ENCODE peak calls at places on chromosomes 11 and 22, in six cellular contexts. S is HCT116, F is A549, A is SK-N-SH, W is GM12878, U is GM23338. N is an unnamed sample.

GRCh38 chr11:108906826-108907225 is 242.0 kb downstream of the DDX10 start:
- DNase-seq in S (no peak), A (no peak), W (no peak), U (no peak), F (no peak), N (no peak)

GRCh38 chr22:30541979-30542810 is 4.3 kb downstream of the SEC14L6 start:
- DNase-seq in W (no peak), F (no peak), S (no peak), U (peak; percentile 82), A (no peak), N (no peak)

GRCh38 chr22:17563936-17564391 is 666 bp downstream of the SLC25A18 start:
- DNase-seq in U (no peak), S (no peak), W (no peak), F (no peak), A (no peak), N (no peak)

GRCh38 chr22:38924197-38924952 is 33.0 kb upstream of the APOBEC3A start:
- DNase-seq in W (no peak), A (no peak), F (peak; percentile 75), U (no peak), S (peak; percentile 80), N (peak; percentile 55)

GRCh38 chr11:68498313-68498712 is 37.8 kb downstream of the PPP6R3 start:
- DNase-seq in S (no peak), A (no peak), U (no peak), W (no peak), F (no peak), N (no peak)

GRCh38 chr11:726278-726915 is 20.4 kb downstream of the EPS8L2 start:
- DNase-seq in U (peak; percentile 69), W (no peak), F (no peak), S (no peak), A (peak; percentile 71), N (no peak)

GRCh38 chr11:8315463-8315862 is 51.8 kb upstream of the LMO1 start:
- DNase-seq in S (no peak), W (no peak), F (no peak), A (peak; percentile 60), U (no peak), N (no peak)

GRCh38 chr22:20672732-20673131 is 101.2 kb upstream of the SERPIND1 start:
- DNase-seq in W (no peak), A (no peak), F (no peak), U (no peak), S (no peak), N (no peak)

GRCh38 chr22:17724241-17724640 is 50.0 kb downstream of the BID start:
- DNase-seq in U (no peak), W (no peak), F (no peak), S (no peak), A (no peak), N (no peak)

GRCh38 chr11:64851831-64852337 is 7.4 kb upstream of the CDC42BPG start:
- DNase-seq in U (no peak), W (no peak), F (no peak), S (no peak), A (no peak), N (no peak)

GRCh38 chr11:114316980-114317675 is 20.9 kb downstream of the NNMT start:
- DNase-seq in S (no peak), W (no peak), A (no peak), U (no peak), F (no peak), N (no peak)

GRCh38 chr11:5550440-5551095 is 2.2 kb upstream of the OR52H1 start:
- DNase-seq in F (peak; percentile 21), S (peak; percentile 54), U (no peak), A (no peak), W (peak; percentile 8), N (peak; percentile 54)

GRCh38 chr11:86360775-86361395 is 13.8 kb upstream of the CCDC81 start:
- DNase-seq in U (peak; percentile 70), A (no peak), S (peak; percentile 23), W (no peak), F (peak; percentile 61), N (peak; percentile 18)

GRCh38 chr11:126149759-126150236 is 61.7 kb downstream of the RPUSD4 start:
- DNase-seq in W (no peak), S (no peak), F (no peak), U (no peak), A (no peak), N (no peak)

GRCh38 chr22:48743601-48744282 is 1083.9 kb downstream of the BRD1 start:
- DNase-seq in S (no peak), F (no peak), A (no peak), W (no peak), U (no peak), N (no peak)

GRCh38 chr11:114229062-114229450 is 67.1 kb upstream of the NNMT start:
- DNase-seq in W (no peak), F (no peak), A (peak; percentile 61), U (no peak), S (no peak), N (no peak)

GRCh38 chr11:114775849-114776621 is 97.7 kb downstream of the NXPE2 start:
- DNase-seq in W (no peak), U (no peak), F (no peak), A (peak; percentile 57), S (no peak), N (no peak)

GRCh38 chr11:100925935-100926334 is 203.7 kb downstream of the PGR start:
- DNase-seq in S (peak; percentile 57), F (peak; percentile 41), W (peak; percentile 61), U (no peak), A (no peak), N (no peak)

GRCh38 chr11:128484172-128484571 is 103.2 kb downstream of the ETS1 start:
- DNase-seq in W (no peak), U (peak; percentile 40), S (no peak), F (peak; percentile 55), A (no peak), N (no peak)

GRCh38 chr11:117805048-117805447 is 8.0 kb upstream of the DSCAML1 start:
- DNase-seq in F (no peak), S (no peak), U (no peak), A (no peak), W (no peak), N (no peak)

GRCh38 chr11:126594921-126595367 is 239.5 kb downstream of the ST3GAL4 start:
- DNase-seq in F (no peak), W (no peak), S (no peak), U (no peak), A (no peak), N (no peak)

GRCh38 chr11:93651052-93651451 is 10.4 kb upstream of the CEP295 start:
- DNase-seq in A (no peak), F (no peak), U (no peak), W (no peak), S (no peak), N (no peak)

GRCh38 chr11:93653566-93653965 is 7.9 kb upstream of the CEP295 start:
- DNase-seq in W (no peak), S (no peak), F (no peak), U (no peak), A (no peak), N (no peak)

GRCh38 chr11:93652679-93653078 is 8.8 kb upstream of the CEP295 start:
- DNase-seq in W (no peak), F (no peak), A (no peak), U (no peak), S (no peak), N (no peak)

GRCh38 chr11:93653080-93653479 is 8.4 kb upstream of the CEP295 start:
- DNase-seq in F (no peak), A (no peak), W (no peak), U (no peak), S (no peak), N (no peak)

DNA sequence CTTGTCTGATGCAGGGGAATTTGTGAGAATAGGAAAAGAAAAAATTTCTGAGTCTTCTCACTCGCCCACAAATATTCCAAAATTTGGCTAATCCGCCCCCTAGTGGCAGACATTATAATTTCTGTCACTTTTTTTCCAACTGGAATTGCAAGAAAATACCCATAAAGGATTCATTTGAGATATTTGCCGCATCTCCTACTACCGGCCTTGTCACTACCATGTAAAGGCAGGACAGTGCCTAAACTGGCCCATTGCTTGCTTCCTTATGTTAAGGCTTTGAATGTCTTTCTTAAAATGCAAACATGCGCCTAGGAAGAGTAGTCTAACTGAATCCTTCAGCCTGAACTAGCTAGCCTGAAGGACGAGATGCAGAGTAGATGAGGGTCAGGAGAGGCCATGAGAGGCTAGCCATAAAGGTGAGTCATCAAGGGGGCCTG is 9.3 kb upstream of the CEP295 start:
- DNase-seq in F (peak; percentile 38), S (no peak), U (peak; percentile 67), A (peak; percentile 19), W (no peak), N (no peak)
- H3K4me1 ChIP-seq in F (peaks cover 3% of the 10 kb centered on the region), S (peaks cover 4% of the 10 kb centered on the region), U (no peaks in the 10 kb centered on the region), A (no peaks in the 10 kb centered on the region), W (no peaks in the 10 kb centered on the region), N (peaks cover 6% of the 10 kb centered on the region)

GRCh38 chr22:36662981-36663380 is 40.6 kb downstream of the CACNG2 start:
- DNase-seq in W (no peak), S (no peak), F (no peak), A (no peak), U (no peak), N (no peak)
- TF ChIP-seq REST in W (no peak), S (no peak), F (no peak), A (no peak), U (no peak), N (no peak)

GRCh38 chr11:28702871-28703270 is 594.7 kb downstream of the METTL15 start:
- DNase-seq in A (no peak), F (peak; percentile 20), S (no peak), U (no peak), W (no peak), N (no peak)

GRCh38 chr11:28699701-28700100 is 591.5 kb downstream of the METTL15 start:
- DNase-seq in A (no peak), S (no peak), F (no peak), U (no peak), W (no peak), N (no peak)

GRCh38 chr11:28702450-28702790 is 594.2 kb downstream of the METTL15 start:
- DNase-seq in W (no peak), S (peak; percentile 4), U (no peak), A (no peak), F (no peak), N (no peak)

GRCh38 chr11:28703371-28703770 is 595.2 kb downstream of the METTL15 start:
- DNase-seq in U (no peak), W (no peak), F (no peak), A (no peak), S (no peak), N (no peak)

DNA sequence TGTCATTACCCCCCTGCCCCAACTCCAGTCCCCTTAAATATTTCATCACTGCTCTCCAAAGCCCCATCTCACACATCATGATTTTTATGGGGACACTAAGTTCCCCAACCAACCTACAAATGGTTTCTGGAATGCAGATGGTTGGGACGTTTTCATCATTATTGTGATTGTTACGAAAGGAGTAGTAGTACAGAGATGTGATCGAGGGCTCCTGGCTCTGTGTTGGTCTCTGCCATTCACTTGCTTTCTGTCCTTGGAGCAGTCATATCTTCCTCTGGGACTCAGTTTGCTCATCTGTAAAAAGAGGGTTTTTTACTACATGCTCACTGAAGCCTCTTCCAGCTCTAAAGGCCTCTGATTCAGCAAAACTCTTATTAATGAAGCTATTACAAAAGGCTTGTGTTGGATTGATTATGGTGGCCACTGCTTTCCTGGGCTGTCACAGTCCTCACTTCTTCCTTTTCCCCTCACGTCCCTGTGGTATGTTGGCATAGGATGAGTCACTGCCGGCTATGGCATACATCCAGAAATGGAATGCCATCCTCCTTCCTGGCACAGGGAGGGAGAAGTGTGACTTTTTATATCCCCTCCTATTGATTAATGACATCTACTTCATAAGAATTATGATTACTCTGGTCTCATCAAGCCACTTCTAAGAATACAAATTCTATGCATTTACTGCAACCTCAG is 593.7 kb downstream of the METTL15 start:
- DNase-seq in A (no peak), S (peak; percentile 69), F (peak; percentile 85), W (no peak), U (no peak), N (peak; percentile 39)
- H3K27ac ChIP-seq in A (peak overlapping the region; percentile 40), S (peak overlapping the region; percentile 58), F (peak overlapping the region; percentile 87), W (no peak overlapping the region), U (no peak overlapping the region), N (no peak overlapping the region)

GRCh38 chr22:40241200-40241763 is 63.6 kb downstream of the TNRC6B start:
- DNase-seq in W (no peak), U (no peak), A (no peak), S (no peak), F (no peak), N (no peak)
- H3K4me1 ChIP-seq in W (peaks cover 34% of the 10 kb centered on the region), U (peaks cover 32% of the 10 kb centered on the region), A (peaks cover 6% of the 10 kb centered on the region), S (peaks cover 43% of the 10 kb centered on the region), F (peaks cover 37% of the 10 kb centered on the region), N (peaks cover 24% of the 10 kb centered on the region)